ENCODE peak calls at places on chromosomes 2 and 18, in ten cellular contexts. F is foreskin fibroblast, J is MM.1S, Z is BE2C, Q is adrenal gland, P is GM20000, V is uterus, O is spleen, H is progenitor cell of endocrine pancreas, K is brain microvascular endothelial cell. G is an unnamed sample.

GRCh38 chr2:224086226-224086911 is 47.3 kb upstream of the SERPINE2 start:
- DNase-seq in F (peak; percentile 93), J (no peak), Z (no peak), Q (peak; percentile 36), P (no peak), V (no peak), O (no peak), H (no peak), K (peak; percentile 90), G (no peak)

GRCh38 chr2:42115588-42115987 is 53.6 kb upstream of the EML4 start:
- DNase-seq in F (no peak), J (no peak), Z (no peak), Q (no peak), P (no peak), V (no peak), O (no peak), H (no peak), K (no peak), G (no peak)

GRCh38 chr2:218406949-218407703 is 7.5 kb downstream of the CTDSP1 start:
- DNase-seq in F (peak; percentile 60), J (no peak), Z (no peak), Q (peak; percentile 71), P (no peak), V (peak; percentile 68), O (peak; percentile 89), H (no peak), K (peak; percentile 27), G (no peak)

GRCh38 chr18:36704656-36705055 is 124.1 kb downstream of the TPGS2 start:
- DNase-seq in F (no peak), J (no peak), Z (no peak), Q (no peak), P (no peak), V (no peak), O (no peak), H (no peak), K (no peak), G (no peak)

GRCh38 chr2:10778724-10779115 is 33.9 kb downstream of the PDIA6 start:
- DNase-seq in F (no peak), J (no peak), Z (no peak), Q (no peak), P (no peak), V (no peak), O (peak; percentile 59), H (no peak), K (no peak), G (no peak)

GRCh38 chr2:47076586-47077441 is 78.3 kb downstream of the STPG4 start:
- DNase-seq in F (peak; percentile 96), J (no peak), Z (no peak), Q (no peak), P (no peak), V (peak; percentile 66), O (no peak), H (no peak), K (peak; percentile 98), G (no peak)

GRCh38 chr2:19114754-19115231 is 243.6 kb downstream of the OSR1 start:
- DNase-seq in F (no peak), J (no peak), Z (no peak), Q (no peak), P (no peak), V (no peak), O (no peak), H (no peak), K (peak; percentile 60), G (no peak)

GRCh38 chr2:164792316-164793127 is 49.1 kb downstream of the COBLL1 start:
- DNase-seq in F (no peak), J (no peak), Z (no peak), Q (no peak), P (no peak), V (no peak), O (no peak), H (no peak), K (no peak), G (no peak)

GRCh38 chr2:48452108-48452507 is 77.8 kb upstream of the STON1 start:
- DNase-seq in F (no peak), J (no peak), Z (peak; percentile 34), Q (no peak), P (no peak), V (no peak), O (no peak), H (no peak), K (no peak), G (no peak)

GRCh38 chr18:12744103-12744502 is 41.3 kb downstream of the PSMG2 start:
- DNase-seq in F (peak; percentile 60), J (peak; percentile 66), Z (no peak), Q (no peak), P (peak; percentile 62), V (no peak), O (no peak), H (no peak), K (peak; percentile 35), G (peak; percentile 68)

GRCh38 chr18:54612237-54612636 is 21.2 kb downstream of the DYNAP start:
- DNase-seq in F (peak; percentile 7), J (no peak), Z (no peak), Q (no peak), P (no peak), V (no peak), O (no peak), H (no peak), K (no peak), G (no peak)

GRCh38 chr18:48599391-48599790 is 60.6 kb downstream of the CTIF start:
- DNase-seq in F (no peak), J (no peak), Z (no peak), Q (no peak), P (no peak), V (no peak), O (no peak), H (no peak), K (no peak), G (no peak)

GRCh38 chr2:134292514-134292913 is 38.6 kb downstream of the MGAT5 start:
- DNase-seq in F (no peak), J (no peak), Z (no peak), Q (no peak), P (no peak), V (no peak), O (no peak), H (no peak), K (no peak), G (no peak)

DNA sequence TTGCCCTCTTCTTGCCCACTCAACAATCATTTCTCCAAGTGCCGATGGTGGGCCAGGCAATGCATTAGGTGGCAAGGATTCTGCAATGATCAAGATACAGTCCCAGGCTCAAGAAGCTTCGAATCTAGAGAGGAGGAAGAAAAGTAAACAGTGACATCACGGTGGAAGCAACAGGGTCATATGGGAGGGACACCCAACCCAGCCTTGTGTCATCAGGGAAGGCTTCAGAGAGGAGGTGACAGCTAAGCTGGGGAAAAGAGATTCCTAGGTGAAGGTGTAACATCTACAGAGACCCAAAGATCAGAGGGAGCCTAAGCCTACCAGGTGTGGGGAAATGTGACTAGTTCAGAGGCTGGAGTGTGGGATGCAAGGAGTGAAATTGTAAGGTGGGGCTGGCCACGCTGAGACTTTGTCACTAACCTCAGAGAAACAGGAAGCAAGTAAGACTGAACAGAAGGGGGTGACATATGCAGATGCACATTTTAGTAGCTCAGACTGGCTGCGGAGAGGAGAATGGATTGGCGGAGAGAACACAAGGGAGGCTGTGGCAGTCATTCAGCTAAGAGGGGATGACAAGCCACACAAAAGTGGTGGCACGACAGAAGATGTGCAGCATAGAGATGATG is 104.9 kb downstream of the ANKRD44 start:
- DNase-seq in F (no peak), J (no peak), Z (no peak), Q (no peak), P (peak; percentile 53), V (no peak), O (peak; percentile 80), H (no peak), K (no peak), G (peak; percentile 64)
- TF ChIP-seq CTCF in F (no peak), J (no peak), Z (no peak), Q (no peak), P (no peak), V (no peak), O (no peak), H (no peak), K (no peak), G (peak; percentile 13)

GRCh38 chr2:228699888-228700287 is 518.4 kb upstream of the SPHKAP start:
- DNase-seq in F (no peak), J (no peak), Z (no peak), Q (no peak), P (no peak), V (no peak), O (no peak), H (no peak), K (no peak), G (no peak)

GRCh38 chr2:228698963-228699362 is 517.5 kb upstream of the SPHKAP start:
- DNase-seq in F (no peak), J (no peak), Z (no peak), Q (no peak), P (no peak), V (no peak), O (no peak), H (no peak), K (no peak), G (no peak)

GRCh38 chr2:228700638-228701037 is 519.2 kb upstream of the SPHKAP start:
- DNase-seq in F (peak; percentile 41), J (peak; percentile 16), Z (no peak), Q (no peak), P (no peak), V (no peak), O (no peak), H (no peak), K (peak; percentile 57), G (no peak)

GRCh38 chr2:228697456-228697855 is 516.0 kb upstream of the SPHKAP start:
- DNase-seq in F (no peak), J (no peak), Z (no peak), Q (no peak), P (no peak), V (no peak), O (no peak), H (no peak), K (no peak), G (no peak)

GRCh38 chr2:228699400-228699799 is 517.9 kb upstream of the SPHKAP start:
- DNase-seq in F (no peak), J (no peak), Z (no peak), Q (no peak), P (no peak), V (no peak), O (no peak), H (no peak), K (peak; percentile 35), G (no peak)
- TF ChIP-seq CTCF in F (no peak), J (no peak), Z (no peak), Q (peak; percentile 45), P (no peak), V (peak; percentile 11), O (no peak), H (no peak), K (no peak), G (no peak)

GRCh38 chr2:43224131-43224570 is 2.3 kb downstream of the ZFP36L2 start:
- DNase-seq in F (peak; percentile 50), J (peak; percentile 53), Z (peak; percentile 78), Q (peak; percentile 83), P (peak; percentile 66), V (peak; percentile 74), O (peak; percentile 93), H (peak; percentile 49), K (peak; percentile 55), G (peak; percentile 57)
- TF ChIP-seq CTCF in F (peak; percentile 32), J (peak; percentile 46), Z (peak; percentile 50), Q (no peak), P (peak; percentile 62), V (peak; percentile 38), O (peak; percentile 48), H (peak; percentile 52), K (peak; percentile 74), G (peak; percentile 76)

DNA sequence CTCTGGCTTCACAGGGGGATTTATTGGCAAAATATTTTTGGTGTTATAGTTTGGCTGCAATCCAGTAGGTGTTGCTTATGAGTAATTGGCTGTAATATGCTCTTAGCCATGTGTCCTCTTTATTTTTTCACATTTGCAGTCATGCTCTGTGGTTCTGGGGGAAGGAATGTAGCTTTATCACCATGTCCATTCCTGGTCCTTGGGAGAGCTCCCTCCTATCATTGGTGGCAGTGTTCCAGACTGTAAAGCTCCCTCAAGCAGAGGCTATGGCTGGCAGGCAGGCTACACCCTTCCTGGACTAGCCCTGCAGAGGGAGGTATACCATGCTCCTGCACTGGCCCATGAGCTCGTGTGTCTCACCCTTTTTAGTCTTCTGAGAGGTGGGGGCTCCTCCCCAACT is 120.0 kb upstream of the FSIP2 start:
- DNase-seq in F (no peak), J (no peak), Z (peak; percentile 13), Q (no peak), P (no peak), V (no peak), O (no peak), H (no peak), K (peak; percentile 12), G (no peak)
- TF ChIP-seq CTCF in F (no peak), J (no peak), Z (peak; percentile 18), Q (no peak), P (no peak), V (no peak), O (no peak), H (no peak), K (peak; percentile 39), G (no peak)

G was measured in GM10248.